ENCODE peak calls at places on chromosomes 16 and 17, in four cellular contexts. H is tibial nerve, W is psoas muscle, O is AG04450. K is an unnamed sample. For H3K9me3, the result is how much of the 10 kb centered on the place peaks cover.

GRCh38 chr17:68809148-68809547 is 146.0 kb downstream of the ABCA8 start:
- DNase-seq in H (no peak), W (no peak), O (no peak), K (no peak)

GRCh38 chr17:77616243-77616731 is 342.2 kb upstream of the TNRC6C start:
- DNase-seq in H (no peak), W (no peak), O (no peak), K (no peak)

GRCh38 chr16:13436641-13437423 is 483.1 kb upstream of the ERCC4 start:
- DNase-seq in H (no peak), W (no peak), O (no peak), K (no peak)

GRCh38 chr16:88333645-88334516 is 48.9 kb upstream of the ZNF469 start:
- DNase-seq in H (no peak), W (no peak), O (no peak), K (no peak)

GRCh38 chr16:53740476-53740875 is 36.5 kb downstream of the FTO start:
- DNase-seq in H (no peak), W (no peak), O (no peak), K (no peak)

GRCh38 chr17:80169784-80170500 is at the start of gene CARD14:
- DNase-seq in H (no peak), W (no peak), O (no peak), K (no peak)

GRCh38 chr17:49388290-49388640 is 26.2 kb upstream of the ZNF652 start:
- DNase-seq in H (no peak), W (no peak), O (no peak), K (no peak)

GRCh38 chr17:28365487-28365886 is 488 bp upstream of the SEBOX start:
- DNase-seq in H (no peak), W (no peak), O (no peak), K (no peak)

GRCh38 chr16:57041182-57042156 is 50.9 kb upstream of the CPNE2 start:
- DNase-seq in H (no peak), W (no peak), O (no peak), K (no peak)

GRCh38 chr16:12613131-12613991 is 190.3 kb downstream of the CPPED1 start:
- DNase-seq in H (no peak), W (no peak), O (no peak), K (peak)

GRCh38 chr17:57862410-57862989 is 12.7 kb upstream of the MRPS23 start:
- DNase-seq in H (no peak), W (peak), O (no peak), K (no peak)

GRCh38 chr17:62898239-62898864 is 67.7 kb upstream of the TANC2 start:
- DNase-seq in H (no peak), W (no peak), O (no peak), K (no peak)

GRCh38 chr17:75691371-75692290 is 24.5 kb downstream of the SAP30BP start:
- DNase-seq in H (no peak), W (no peak), O (no peak), K (no peak)

GRCh38 chr17:1399366-1399678 is 700 bp downstream of the YWHAE start:
- DNase-seq in H (peak), W (peak), O (no peak), K (no peak)

GRCh38 chr17:181213-182163 is at the start of gene DOC2B:
- DNase-seq in H (no peak), W (peak), O (no peak), K (no peak)

GRCh38 chr16:27511657-27512056 is 38.1 kb downstream of the GTF3C1 start:
- DNase-seq in H (no peak), W (peak), O (no peak), K (no peak)

GRCh38 chr16:26665166-26665939 is 401.4 kb upstream of the C16orf82 start:
- DNase-seq in H (no peak), W (no peak), O (no peak), K (no peak)

GRCh38 chr17:55344514-55344997 is 77.1 kb downstream of the MMD start:
- DNase-seq in H (no peak), W (no peak), O (no peak), K (no peak)

GRCh38 chr16:46918905-46919792 is 35.0 kb downstream of the GPT2 start:
- DNase-seq in H (no peak), W (no peak), O (no peak), K (no peak)
- H3K27ac ChIP-seq in H (peak), W (peak), O (no peak), K (no peak)

GRCh38 chr17:5585814-5586558 is 1.7 kb upstream of the NLRP1 start:
- DNase-seq in H (no peak), W (no peak), O (no peak), K (no peak)

GRCh38 chr17:5582177-5582885 is 2.0 kb downstream of the NLRP1 start:
- DNase-seq in H (no peak), W (no peak), O (no peak), K (no peak)

GRCh38 chr17:5583426-5584382 is 605 bp downstream of the NLRP1 start:
- DNase-seq in H (no peak), W (peak), O (no peak), K (no peak)

GRCh38 chr17:5584971-5585794 is 874 bp upstream of the NLRP1 start:
- DNase-seq in H (no peak), W (no peak), O (peak), K (no peak)

GRCh38 chr17:5584383-5584951 is at the start of gene NLRP1:
- DNase-seq in H (peak), W (peak), O (peak), K (no peak)
- H3K4me3 ChIP-seq in H (peak), W (peak), O (peak), K (no peak)

GRCh38 chr16:35452471-35452870 is 1993.1 kb downstream of the TP53TG3F start:
- DNase-seq in H (no peak), W (no peak), O (no peak), K (no peak)
- H3K9me3 ChIP-seq in H (under half), W (under half), O (half or more), K (under half)

DNA sequence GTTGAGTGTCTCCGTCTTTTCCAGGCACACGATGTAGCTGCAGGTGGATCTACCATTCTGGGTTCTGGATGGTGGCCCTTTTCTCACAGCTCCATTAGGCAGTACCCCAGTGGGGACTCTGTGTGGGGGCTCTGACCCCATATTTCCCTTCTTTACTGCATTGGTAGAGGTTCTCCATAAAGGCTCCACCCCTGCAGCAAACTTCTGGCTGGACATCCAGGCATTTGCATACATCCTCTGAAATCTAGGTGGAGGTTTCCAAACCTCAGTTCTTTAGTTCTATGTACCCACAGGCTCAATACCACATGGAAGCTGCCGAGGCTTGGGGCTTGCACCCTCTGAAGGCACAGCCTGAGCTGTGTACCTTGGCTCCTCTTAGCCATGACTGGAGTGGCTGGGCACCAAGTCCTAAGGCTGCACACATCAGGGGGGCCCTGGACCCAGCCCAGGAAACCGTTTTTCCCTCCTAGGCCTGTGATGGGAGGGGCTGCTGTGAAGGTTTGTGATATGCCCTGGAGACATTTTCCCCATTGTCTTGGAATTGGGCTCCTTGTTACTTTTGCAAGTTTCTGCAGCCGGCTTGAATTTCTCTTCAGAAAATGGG is 14.0 kb downstream of the ABCC1 start:
- DNase-seq in H (no peak), W (no peak), O (no peak), K (no peak)
- H3K27ac ChIP-seq in H (no peak), W (no peak), O (no peak), K (no peak)

GRCh38 chr17:35438433-35438832 is 6.1 kb upstream of the SLFN12 start:
- DNase-seq in H (no peak), W (no peak), O (no peak), K (no peak)

GRCh38 chr17:35429702-35430101 is 2.6 kb downstream of the SLFN12 start:
- DNase-seq in H (no peak), W (no peak), O (no peak), K (no peak)

GRCh38 chr17:35432176-35433074 is at the start of gene SLFN12:
- DNase-seq in H (no peak), W (peak), O (peak), K (peak)

GRCh38 chr17:35428229-35428628 is 4.1 kb downstream of the SLFN12 start:
- DNase-seq in H (no peak), W (no peak), O (no peak), K (no peak)

GRCh38 chr17:35433075-35433894 is 985 bp upstream of the SLFN12 start:
- DNase-seq in H (no peak), W (no peak), O (peak), K (peak)
- H3K4me3 ChIP-seq in H (peak), W (peak), O (peak), K (peak)

DNA sequence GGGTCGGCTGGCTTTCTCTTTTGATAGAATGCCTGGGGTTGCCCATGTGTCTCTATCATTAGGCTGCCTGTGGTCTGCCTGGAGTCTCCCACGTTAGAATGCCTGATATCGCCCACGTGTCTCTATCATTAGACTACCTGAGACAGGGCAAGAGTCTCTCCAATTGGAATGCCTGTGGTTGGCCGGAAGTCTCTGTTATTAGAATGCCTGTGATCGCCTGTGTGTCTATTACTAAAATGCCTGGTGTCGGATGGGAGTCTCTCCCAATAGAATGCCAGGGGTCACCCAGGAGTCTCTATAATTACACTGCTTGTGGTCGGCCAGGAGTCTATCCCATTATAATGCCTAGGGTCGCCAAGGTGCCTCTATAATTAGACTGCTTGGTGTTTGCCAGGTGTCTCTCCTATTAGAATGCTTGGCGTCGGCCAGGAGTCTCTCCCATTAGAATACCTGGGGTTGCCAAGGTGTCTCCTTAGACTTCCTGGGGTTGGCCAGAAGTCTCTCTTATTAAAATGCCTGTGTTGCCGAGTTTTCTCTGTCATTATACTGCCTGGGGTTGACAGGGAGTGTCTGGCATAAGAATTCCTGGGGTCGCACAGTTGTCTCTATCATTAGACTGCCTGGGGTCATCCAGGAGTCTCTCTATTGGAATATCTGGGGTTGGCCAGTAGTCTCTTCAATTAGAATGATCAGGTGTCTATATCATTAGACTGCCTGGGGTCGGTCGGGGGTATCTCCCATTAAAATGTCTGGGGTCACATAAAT is 2272.8 kb downstream of the TP53TG3F start:
- DNase-seq in H (no peak), W (no peak), O (no peak), K (no peak)
- H3K9me3 ChIP-seq in H (under half), W (under half), O (half or more), K (under half)

DNA sequence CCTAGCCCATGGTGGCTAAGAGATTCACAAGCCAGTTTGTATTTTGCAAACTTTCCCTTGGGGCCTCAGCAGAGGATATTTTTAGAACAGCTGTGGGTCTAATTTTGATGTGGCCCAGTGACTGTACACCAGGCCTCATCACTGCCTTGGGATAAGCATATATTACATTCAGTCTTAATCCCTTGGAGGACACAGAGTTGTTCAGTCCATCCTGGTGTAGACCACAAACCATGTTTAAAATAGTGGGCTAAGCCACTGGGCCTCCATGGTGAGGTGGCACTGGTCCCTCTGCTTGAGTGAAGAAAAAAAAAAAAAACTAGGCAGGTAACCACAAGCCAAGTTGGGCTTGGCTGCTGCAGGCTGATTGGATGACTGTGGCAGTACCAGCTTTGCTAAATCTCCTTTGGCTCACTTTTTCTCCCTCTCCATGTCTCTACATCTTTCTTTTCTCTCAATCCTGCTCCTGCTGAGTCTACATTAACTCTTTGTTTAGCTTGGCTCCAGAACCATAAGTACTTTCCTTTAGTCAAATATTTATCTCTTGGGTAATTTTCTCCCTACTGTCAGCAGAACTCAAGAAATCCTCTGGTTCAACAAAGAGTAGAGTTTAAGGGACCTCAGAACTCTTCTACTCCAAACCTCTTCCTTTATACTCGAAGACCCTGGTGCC is 120.0 kb upstream of the TBX2 start:
- DNase-seq in H (no peak), W (no peak), O (no peak), K (no peak)
- H3K27ac ChIP-seq in H (no peak), W (peak), O (peak), K (no peak)

GRCh38 chr16:75109732-75110243 is 6.8 kb downstream of the LDHD start:
- DNase-seq in H (no peak), W (peak), O (no peak), K (no peak)
- H3K4me3 ChIP-seq in H (no peak), W (peak), O (no peak), K (no peak)

GRCh38 chr16:35748621-35749252 is 2289.3 kb downstream of the TP53TG3F start:
- DNase-seq in H (no peak), W (no peak), O (no peak), K (no peak)

GRCh38 chr16:35746963-35747657 is 2287.7 kb downstream of the TP53TG3F start:
- DNase-seq in H (no peak), W (no peak), O (no peak), K (no peak)

GRCh38 chr16:35749253-35750141 is 2290.1 kb downstream of the TP53TG3F start:
- DNase-seq in H (no peak), W (no peak), O (no peak), K (no peak)

GRCh38 chr16:35746281-35746962 is 2287.0 kb downstream of the TP53TG3F start:
- DNase-seq in H (no peak), W (no peak), O (no peak), K (no peak)

GRCh38 chr16:35747658-35748455 is 2288.4 kb downstream of the TP53TG3F start:
- DNase-seq in H (no peak), W (no peak), O (no peak), K (no peak)
- H3K9me3 ChIP-seq in H (under half), W (under half), O (half or more), K (under half)

K was measured in iPS DF 6.9.